ENCODE peak calls at places on chromosome 5, in four cellular contexts. E is HCT116, M is Panc1, U is GM23338. T is an unnamed sample.

GRCh38 chr5:10537614-10538013 is 26.3 kb upstream of the ANKRD33B start:
- DNase-seq in E (no peak), M (no peak), U (no peak), T (no peak)

GRCh38 chr5:104540448-104540847 is 977.9 kb upstream of the NUDT12 start:
- DNase-seq in E (peak; percentile 40), M (no peak), U (no peak), T (peak; percentile 88)

GRCh38 chr5:77743181-77743580 is 33.0 kb downstream of the TBCA start:
- DNase-seq in E (no peak), M (no peak), U (no peak), T (peak; percentile 67)

GRCh38 chr5:59187772-59188347 is 605.0 kb downstream of the RAB3C start:
- DNase-seq in E (no peak), M (no peak), U (peak; percentile 13), T (no peak)

GRCh38 chr5:131589510-131590348 is 45.3 kb downstream of the RAPGEF6 start:
- DNase-seq in E (peak; percentile 34), M (no peak), U (peak; percentile 82), T (peak; percentile 73)

GRCh38 chr5:175748650-175749049 is 90.8 kb downstream of the HRH2 start:
- DNase-seq in E (no peak), M (no peak), U (no peak), T (no peak)

GRCh38 chr5:150175536-150175935 is 9.0 kb downstream of the CDX1 start:
- DNase-seq in E (peak; percentile 19), M (no peak), U (peak; percentile 83), T (peak; percentile 34)

GRCh38 chr5:96904054-96904931 is 28.0 kb downstream of the ERAP2 start:
- DNase-seq in E (no peak), M (no peak), U (no peak), T (no peak)

GRCh38 chr5:40570408-40571129 is 109.1 kb upstream of the PTGER4 start:
- DNase-seq in E (no peak), M (peak; percentile 78), U (no peak), T (peak; percentile 73)

DNA sequence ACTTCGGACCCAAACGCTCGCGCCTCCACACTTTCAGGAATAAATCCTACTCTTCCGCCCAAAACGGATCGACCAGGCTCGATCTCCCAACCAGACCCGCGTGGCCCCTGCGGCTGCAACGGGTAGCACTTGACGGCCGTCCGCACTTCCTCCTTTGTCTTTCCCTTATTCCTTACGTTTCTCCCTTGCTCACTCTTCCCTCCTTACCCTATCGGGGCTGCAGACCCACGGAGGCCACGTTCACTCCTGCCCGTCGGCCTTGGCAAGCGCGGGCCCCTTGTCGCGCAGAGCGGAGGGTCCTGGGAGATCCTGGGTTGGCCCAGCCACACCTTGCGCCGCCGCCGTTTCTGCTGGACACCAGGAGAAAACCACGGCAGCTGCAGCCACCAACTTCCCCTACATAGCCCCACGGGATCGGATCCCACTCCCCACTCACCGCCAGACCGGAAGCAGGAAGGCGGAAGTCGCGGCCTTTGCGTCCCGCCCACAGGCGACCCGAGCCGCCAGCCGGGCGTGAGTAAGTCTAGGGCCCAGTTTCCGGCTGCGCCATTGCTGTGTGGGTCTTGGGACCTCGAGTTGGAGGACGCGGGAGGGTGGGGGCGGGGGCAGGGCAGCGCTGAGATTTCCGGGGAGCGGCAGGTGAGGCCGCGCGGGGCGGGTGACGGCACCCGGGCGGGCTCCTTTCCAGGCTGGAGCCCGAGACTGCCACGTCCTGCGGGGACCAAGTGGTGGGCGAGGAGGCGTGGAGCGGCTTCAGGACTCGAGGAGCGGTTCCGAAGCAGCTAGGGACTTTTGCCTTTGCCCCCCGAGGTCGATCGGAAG is at the start of gene SMIM15:
- DNase-seq in E (peak; percentile 79), M (no peak), U (peak; percentile 91), T (peak; percentile 82)
- TF ChIP-seq POLR2AphosphoS5 in E (peak; percentile 90), M (peak; percentile 91), U (peak; percentile 82), T (peak; percentile 89)

DNA sequence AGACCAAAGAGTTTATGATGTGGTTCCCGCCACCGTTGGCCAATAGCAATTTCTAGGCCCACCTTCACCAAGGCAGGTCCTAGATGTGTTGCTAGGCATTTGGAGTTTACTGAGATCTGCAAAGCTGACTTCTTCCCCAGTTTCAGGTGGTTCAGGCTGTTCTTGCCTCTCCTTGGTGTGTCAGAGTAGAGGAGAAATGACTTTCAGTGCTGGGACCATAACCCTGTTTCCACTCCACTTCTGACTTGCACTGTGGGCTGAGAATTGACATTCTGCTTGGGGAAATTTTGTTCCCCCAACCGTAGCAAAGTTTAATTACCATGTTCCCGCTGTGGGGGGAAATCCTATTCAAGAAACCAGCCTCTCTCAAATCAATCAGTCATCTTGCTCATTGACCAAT is 128.0 kb upstream of the GABRP start:
- DNase-seq in E (no peak), M (no peak), U (no peak), T (no peak)
- TF ChIP-seq POLR2AphosphoS5 in E (no peak), M (no peak), U (no peak), T (no peak)

GRCh38 chr5:112165897-112166737 is 253.0 kb downstream of the EPB41L4A start:
- DNase-seq in E (no peak), M (no peak), U (peak; percentile 92), T (no peak)
- TF ChIP-seq POLR2AphosphoS5 in E (peak; percentile 42), M (peak; percentile 39), U (peak; percentile 66), T (peak; percentile 49)

GRCh38 chr5:143386725-143387124 is 16.8 kb downstream of the NR3C1 start:
- DNase-seq in E (no peak), M (no peak), U (no peak), T (no peak)

GRCh38 chr5:143384865-143385657 is 18.4 kb downstream of the NR3C1 start:
- DNase-seq in E (no peak), M (no peak), U (no peak), T (no peak)

GRCh38 chr5:143383988-143384387 is 19.5 kb downstream of the NR3C1 start:
- DNase-seq in E (no peak), M (no peak), U (no peak), T (no peak)
- TF ChIP-seq POLR2AphosphoS5 in E (no peak), M (no peak), U (no peak), T (no peak)

DNA sequence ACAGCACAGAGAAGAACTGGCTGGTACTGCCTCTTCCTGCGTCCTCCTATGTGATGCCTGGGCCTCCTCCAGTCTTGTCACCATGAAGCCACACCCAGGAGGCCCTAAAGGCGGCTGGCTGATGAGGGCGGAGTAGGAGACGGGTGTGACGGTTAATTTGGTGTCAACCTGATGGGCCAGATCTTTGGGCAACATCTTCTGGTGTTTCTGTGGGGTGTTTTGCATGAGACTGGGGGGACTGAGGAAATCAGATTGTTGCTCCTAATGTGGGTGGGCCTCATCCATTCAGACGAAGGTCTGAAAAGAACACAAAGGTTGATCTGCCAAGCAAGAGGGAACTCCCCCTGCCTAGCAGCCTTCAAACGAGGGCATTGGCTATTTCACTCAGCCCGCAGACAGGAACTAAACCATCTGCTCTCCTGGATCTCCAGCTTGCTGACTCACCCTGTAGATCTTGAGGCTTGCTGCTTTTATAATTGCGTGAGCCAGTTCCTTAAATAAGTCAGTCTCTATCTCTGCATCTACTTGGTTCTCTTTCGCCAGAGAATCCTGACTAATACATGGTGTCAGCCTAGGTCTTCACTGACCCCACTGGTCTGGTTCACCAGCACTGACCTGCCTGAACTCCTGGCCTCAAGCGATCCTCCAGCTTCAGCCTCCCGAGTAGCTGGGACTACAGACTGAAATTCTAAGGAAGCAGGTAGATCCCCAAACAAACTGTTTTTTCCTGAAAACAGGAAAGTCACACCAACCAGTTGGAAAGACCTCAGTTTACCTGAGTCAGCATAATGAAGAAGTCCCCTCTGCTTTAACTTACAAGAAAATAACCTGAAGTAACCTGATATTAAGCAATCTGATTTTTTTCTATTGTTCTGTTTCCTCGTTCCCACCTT is 12.8 kb upstream of the ZFP62 start:
- DNase-seq in E (no peak), M (no peak), U (no peak), T (no peak)
- TF ChIP-seq POLR2AphosphoS5 in E (no peak), M (no peak), U (no peak), T (no peak)

T was measured in endothelial cell of umbilical vein.